ENCODE peak calls at places on chromosomes 16 and 17, in six cellular contexts. C, Z, P, R, Q and K are unnamed samples.

GRCh38 chr17:55749985-55750384 is 866 bp upstream of the PCTP start:
- DNase-seq in P (no peak), R (no peak), C (no peak), Z (no peak), Q (no peak), K (no peak)

GRCh38 chr16:12289175-12290063 is 312.9 kb downstream of the SNX29 start:
- DNase-seq in Q (no peak), R (no peak), C (peak), P (no peak), Z (no peak), K (no peak)

GRCh38 chr16:66087308-66087707 is 279.2 kb upstream of the CDH5 start:
- DNase-seq in C (no peak), Q (no peak), P (no peak), R (no peak), Z (no peak), K (no peak)

GRCh38 chr17:13104576-13104975 is 86.7 kb upstream of the ELAC2 start:
- DNase-seq in Z (no peak), Q (no peak), R (no peak), C (no peak), P (no peak), K (no peak)

GRCh38 chr17:32684087-32684828 is 192.7 kb downstream of the MYO1D start:
- DNase-seq in Q (no peak), Z (no peak), R (no peak), P (no peak), C (no peak), K (no peak)

GRCh38 chr16:49756971-49757743 is 98.8 kb downstream of the ZNF423 start:
- DNase-seq in R (no peak), Q (peak), P (no peak), Z (no peak), C (no peak), K (no peak)

GRCh38 chr17:40862985-40863733 is 3.9 kb downstream of the KRT12 start:
- DNase-seq in R (no peak), Z (no peak), Q (no peak), P (no peak), C (peak), K (no peak)

GRCh38 chr16:66275795-66276428 is 90.6 kb upstream of the CDH5 start:
- DNase-seq in Z (no peak), C (peak), P (no peak), R (no peak), Q (peak), K (no peak)